ENCODE peak calls at places on chromosomes 16 and 17, in seven cellular contexts. R is tibial artery, W is heart right ventricle, Y is uterus, S is RWPE2, O is Caco-2, I is PC-9. G is an unnamed sample. For H3K4me1, the result is how much of the 10 kb centered on the place peaks cover.

GRCh38 chr16:81700071-81700779 is 78.9 kb upstream of the PLCG2 start:
- DNase-seq in R (no peak), W (no peak), Y (no peak), S (no peak), O (no peak), I (no peak), G (no peak)

GRCh38 chr17:40091691-40092397 is 8.5 kb downstream of the NR1D1 start:
- DNase-seq in R (peak), W (peak), Y (peak), S (no peak), O (peak), I (no peak), G (peak)

GRCh38 chr17:48160177-48160967 is 52.8 kb downstream of the SNX11 start:
- DNase-seq in R (no peak), W (no peak), Y (no peak), S (no peak), O (peak), I (no peak), G (no peak)

GRCh38 chr17:36885161-36885735 is 52.0 kb upstream of the LHX1 start:
- DNase-seq in R (no peak), W (no peak), Y (no peak), S (no peak), O (no peak), I (no peak), G (no peak)

GRCh38 chr17:50100921-50101345 is 5.8 kb downstream of the PDK2 start:
- DNase-seq in R (no peak), W (no peak), Y (no peak), S (no peak), O (no peak), I (peak), G (peak)

GRCh38 chr16:29154676-29155121 is 169.8 kb downstream of the LAT start:
- DNase-seq in R (no peak), W (no peak), Y (no peak), S (no peak), O (no peak), I (no peak), G (no peak)

GRCh38 chr17:48198950-48199541 is 91.5 kb downstream of the SNX11 start:
- DNase-seq in R (no peak), W (no peak), Y (no peak), S (no peak), O (no peak), I (no peak), G (no peak)

GRCh38 chr17:2690165-2691068 is 21.1 kb downstream of the CLUH start:
- DNase-seq in R (no peak), W (peak), Y (no peak), S (no peak), O (no peak), I (no peak), G (no peak)

GRCh38 chr16:70703041-70703834 is 17.4 kb upstream of the MTSS2 start:
- DNase-seq in R (peak), W (peak), Y (peak), S (no peak), O (no peak), I (no peak), G (peak)

GRCh38 chr17:77025781-77026180 is 115.0 kb upstream of the SEC14L1 start:
- DNase-seq in R (no peak), W (no peak), Y (no peak), S (no peak), O (no peak), I (no peak), G (peak)

GRCh38 chr17:3894927-3895343 is 2.1 kb upstream of the CAMKK1 start:
- DNase-seq in R (no peak), W (peak), Y (peak), S (no peak), O (no peak), I (peak), G (peak)

GRCh38 chr16:66093217-66093616 is 273.3 kb upstream of the CDH5 start:
- DNase-seq in R (no peak), W (no peak), Y (no peak), S (no peak), O (no peak), I (no peak), G (peak)

GRCh38 chr17:9104370-9105041 is 83.2 kb downstream of the NTN1 start:
- DNase-seq in R (peak), W (peak), Y (no peak), S (no peak), O (no peak), I (no peak), G (no peak)

GRCh38 chr16:57585051-57585687 is 42.7 kb downstream of the ADGRG5 start:
- DNase-seq in R (no peak), W (no peak), Y (no peak), S (no peak), O (no peak), I (no peak), G (no peak)

GRCh38 chr17:82668631-82669099 is 20.4 kb upstream of the WDR45B start:
- DNase-seq in R (peak), W (peak), Y (no peak), S (no peak), O (peak), I (peak), G (peak)

GRCh38 chr16:15946257-15947044 is 3.0 kb upstream of the ABCC1 start:
- DNase-seq in R (no peak), W (no peak), Y (no peak), S (no peak), O (no peak), I (no peak), G (peak)

GRCh38 chr16:57152096-57153093 is 33.4 kb downstream of the PSME3IP1 start:
- DNase-seq in R (no peak), W (no peak), Y (no peak), S (no peak), O (no peak), I (no peak), G (no peak)

GRCh38 chr17:4968916-4969550 is 1.4 kb upstream of the SPAG7 start:
- DNase-seq in R (no peak), W (no peak), Y (peak), S (no peak), O (no peak), I (peak), G (peak)

GRCh38 chr17:8894673-8895578 is 27.5 kb upstream of the PIK3R6 start:
- DNase-seq in R (peak), W (peak), Y (no peak), S (no peak), O (peak), I (peak), G (peak)

GRCh38 chr17:48310748-48311213 is 119.2 kb downstream of the SKAP1 start:
- DNase-seq in R (no peak), W (no peak), Y (no peak), S (no peak), O (peak), I (no peak), G (no peak)

GRCh38 chr16:67457611-67458010 is 23.3 kb downstream of the ATP6V0D1 start:
- DNase-seq in R (no peak), W (no peak), Y (no peak), S (no peak), O (no peak), I (no peak), G (peak)

GRCh38 chr16:67456383-67457140 is 24.4 kb downstream of the ATP6V0D1 start:
- DNase-seq in R (peak), W (peak), Y (peak), S (no peak), O (no peak), I (no peak), G (peak)

GRCh38 chr16:67451704-67452435 is 20.9 kb downstream of the HSD11B2 start:
- DNase-seq in R (no peak), W (no peak), Y (no peak), S (no peak), O (no peak), I (no peak), G (no peak)

GRCh38 chr16:67454104-67454503 is 23.2 kb downstream of the HSD11B2 start:
- DNase-seq in R (no peak), W (no peak), Y (no peak), S (no peak), O (no peak), I (no peak), G (no peak)

GRCh38 chr16:67454852-67455251 is 23.9 kb downstream of the HSD11B2 start:
- DNase-seq in R (no peak), W (no peak), Y (no peak), S (no peak), O (no peak), I (no peak), G (no peak)
- H3K4me1 ChIP-seq in R (under half), W (half or more), Y (under half), S (under half), O (under half), I (under half), G (under half)

DNA sequence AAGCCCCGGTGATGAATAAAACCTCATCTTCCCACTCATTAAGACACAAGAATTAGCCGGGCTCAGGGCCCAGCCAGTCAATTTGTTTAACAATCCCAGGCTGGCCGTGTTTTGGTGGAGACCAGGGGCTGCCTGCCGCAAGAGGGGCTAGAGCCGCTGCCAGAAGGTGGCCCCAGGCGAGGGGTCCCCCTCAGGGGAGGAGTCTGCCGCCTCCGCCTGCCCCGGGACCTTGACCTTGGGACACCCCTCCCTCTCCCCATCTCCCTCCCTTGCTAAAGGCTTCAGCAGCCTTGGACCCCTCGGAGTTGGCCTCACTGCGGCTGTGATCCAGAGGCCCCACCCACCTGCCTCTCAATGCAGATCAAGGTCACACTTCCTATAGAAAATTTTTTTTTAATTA is 22.9 kb upstream of the SLC38A10 start:
- DNase-seq in R (no peak), W (no peak), Y (no peak), S (no peak), O (no peak), I (no peak), G (no peak)
- H3K4me1 ChIP-seq in R (under half), W (under half), Y (under half), S (under half), O (under half), I (under half), G (under half)

GRCh38 chr17:17937450-17937849 is 34.8 kb downstream of the TOM1L2 start:
- DNase-seq in R (no peak), W (no peak), Y (no peak), S (peak), O (peak), I (no peak), G (peak)

GRCh38 chr17:17937958-17938357 is 34.2 kb downstream of the TOM1L2 start:
- DNase-seq in R (no peak), W (no peak), Y (no peak), S (peak), O (no peak), I (no peak), G (no peak)

GRCh38 chr17:17940451-17940911 is 31.7 kb downstream of the TOM1L2 start:
- DNase-seq in R (no peak), W (no peak), Y (no peak), S (no peak), O (peak), I (no peak), G (peak)

GRCh38 chr17:17941015-17941414 is 31.2 kb downstream of the TOM1L2 start:
- DNase-seq in R (no peak), W (no peak), Y (no peak), S (no peak), O (peak), I (no peak), G (no peak)

GRCh38 chr17:17938388-17939107 is 33.7 kb downstream of the TOM1L2 start:
- DNase-seq in R (no peak), W (no peak), Y (no peak), S (no peak), O (peak), I (no peak), G (no peak)
- H3K4me1 ChIP-seq in R (under half), W (half or more), Y (under half), S (half or more), O (half or more), I (half or more), G (half or more)

GRCh38 chr16:74605746-74606520 is 981 bp downstream of the GLG1 start:
- DNase-seq in R (peak), W (no peak), Y (no peak), S (no peak), O (no peak), I (no peak), G (peak)

GRCh38 chr16:74603848-74604247 is 3.1 kb downstream of the GLG1 start:
- DNase-seq in R (peak), W (no peak), Y (no peak), S (no peak), O (no peak), I (no peak), G (peak)

GRCh38 chr16:74605332-74605731 is 1.6 kb downstream of the GLG1 start:
- DNase-seq in R (no peak), W (no peak), Y (no peak), S (no peak), O (no peak), I (no peak), G (peak)

GRCh38 chr16:74596586-74596985 is 10.3 kb downstream of the GLG1 start:
- DNase-seq in R (no peak), W (no peak), Y (no peak), S (no peak), O (no peak), I (no peak), G (no peak)

DNA sequence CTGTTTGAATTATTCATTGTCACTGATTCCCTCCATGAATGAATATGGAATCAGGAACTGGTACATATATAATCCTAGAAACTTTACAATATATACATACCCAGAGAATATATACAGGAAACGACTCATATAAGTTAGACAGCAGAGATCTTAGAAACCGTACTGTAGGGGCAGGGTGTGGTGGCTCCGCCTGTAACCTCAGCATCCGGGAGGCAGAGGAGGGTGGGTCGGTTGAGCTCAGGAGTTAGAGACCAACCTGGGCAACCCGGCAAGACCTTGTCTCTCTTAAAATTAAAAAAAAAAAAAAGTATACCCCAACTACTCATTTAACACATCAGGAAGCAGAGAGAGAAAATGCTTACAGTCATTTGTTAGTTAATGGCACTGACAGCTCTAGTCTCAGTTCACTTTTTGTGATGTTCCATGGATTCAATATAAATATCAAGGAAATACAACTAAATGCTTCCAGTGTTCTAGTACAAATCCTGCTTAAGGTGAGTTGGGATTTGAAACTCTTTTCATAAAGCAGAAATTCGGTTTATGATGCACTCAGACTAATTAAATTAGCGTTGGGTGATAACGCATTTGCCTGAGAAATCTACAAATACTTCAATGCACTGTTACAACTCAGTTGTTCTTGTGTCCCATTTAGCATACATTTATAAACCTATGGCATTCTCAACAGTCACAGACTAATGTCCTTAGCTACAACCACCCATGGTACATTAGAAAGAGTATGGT is 5.6 kb downstream of the GLG1 start:
- DNase-seq in R (peak), W (no peak), Y (no peak), S (no peak), O (no peak), I (no peak), G (no peak)
- H3K4me1 ChIP-seq in R (under half), W (under half), Y (under half), S (under half), O (under half), I (under half), G (under half)

GRCh38 chr17:64413505-64413904 is 22.8 kb upstream of the PECAM1 start:
- DNase-seq in R (no peak), W (no peak), Y (no peak), S (no peak), O (no peak), I (no peak), G (no peak)
- H3K4me1 ChIP-seq in R (under half), W (under half), Y (under half), S (under half), O (under half), I (under half), G (under half)

DNA sequence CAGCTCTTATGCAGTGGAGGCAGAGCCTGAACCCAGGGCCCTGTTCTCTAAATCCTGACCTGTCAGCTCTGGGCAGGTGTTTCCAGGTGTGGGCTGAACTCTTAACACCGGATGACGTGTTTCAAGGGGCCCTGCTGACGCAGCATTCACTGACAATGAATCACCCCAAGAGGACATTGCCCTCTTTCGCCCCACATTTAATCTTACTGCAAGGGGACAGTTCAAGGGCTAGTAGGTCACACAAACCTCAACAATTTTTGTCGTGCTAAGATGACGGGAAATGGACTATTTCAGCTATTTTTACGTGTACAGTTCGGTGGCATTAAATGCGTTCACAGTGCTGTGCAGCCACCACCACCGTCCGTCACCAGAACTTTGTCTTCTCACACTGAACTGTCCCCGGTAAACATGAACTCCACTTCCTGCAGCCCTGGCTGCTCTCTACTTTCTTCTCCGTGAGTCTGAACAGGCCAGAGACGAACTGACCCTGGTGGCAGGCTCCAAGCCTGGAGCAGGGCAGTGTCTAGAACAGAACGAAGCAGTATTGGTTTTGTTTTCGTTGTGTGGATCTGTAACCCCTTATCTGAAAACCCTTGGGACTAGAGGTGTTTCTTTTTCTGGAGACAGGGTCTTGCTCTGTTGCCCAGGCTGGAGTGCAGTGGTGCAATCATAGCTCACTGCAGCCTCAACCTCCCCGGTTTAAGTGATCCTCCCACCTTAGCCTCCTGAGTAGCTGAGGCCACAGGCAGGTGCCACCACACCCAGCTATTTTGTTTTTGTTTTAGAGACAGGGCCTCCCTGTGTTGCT is 88.4 kb upstream of the CIBAR2 start:
- DNase-seq in R (no peak), W (no peak), Y (no peak), S (no peak), O (peak), I (peak), G (no peak)
- H3K4me1 ChIP-seq in R (under half), W (under half), Y (under half), S (under half), O (under half), I (under half), G (half or more)

DNA sequence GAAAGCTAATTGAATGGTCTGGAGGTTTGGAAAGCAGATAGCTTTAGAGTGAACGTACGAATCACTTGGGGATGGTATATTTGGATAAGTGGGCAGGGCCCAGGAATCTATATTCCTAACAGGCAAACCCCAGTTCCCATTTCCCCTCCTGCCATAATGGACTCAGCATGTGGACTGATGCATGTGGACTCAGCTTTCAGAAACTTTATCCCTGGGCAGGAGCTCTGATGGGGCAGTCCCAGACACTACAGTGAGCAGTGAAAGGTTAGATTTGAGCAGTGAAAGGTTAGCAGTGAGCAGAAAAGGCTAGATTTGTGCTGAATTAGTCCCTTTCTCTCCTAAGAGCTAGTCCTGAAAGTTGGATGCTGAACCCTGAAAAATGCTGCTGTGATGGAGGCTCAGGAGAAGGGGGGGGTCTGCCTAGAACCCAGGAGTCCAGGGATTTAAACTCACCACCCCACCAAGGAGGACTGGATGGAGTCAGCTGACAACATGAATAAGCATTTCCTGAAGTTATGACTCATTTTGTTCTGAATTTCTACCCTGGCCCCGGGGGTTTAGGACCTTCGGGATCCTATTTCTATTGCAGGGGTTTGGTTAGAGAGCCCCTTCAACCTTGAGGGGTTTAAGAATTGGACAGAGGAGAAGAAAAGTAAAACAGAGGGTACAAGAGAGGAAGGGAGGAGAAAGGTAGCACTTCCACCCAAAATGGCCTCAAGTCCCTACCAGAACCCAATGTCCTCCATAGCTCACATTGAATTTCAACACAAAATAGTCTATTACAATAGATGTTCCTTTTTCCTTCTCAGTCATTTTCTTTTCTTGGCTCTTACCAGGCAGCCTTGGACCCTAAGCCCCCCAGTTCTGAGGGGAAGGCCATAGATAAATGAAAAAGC is 10.3 kb upstream of the FZD2 start:
- DNase-seq in R (no peak), W (no peak), Y (no peak), S (no peak), O (no peak), I (no peak), G (peak)
- H3K4me1 ChIP-seq in R (under half), W (under half), Y (under half), S (under half), O (half or more), I (half or more), G (half or more)